ENCODE peak calls at places on chromosomes 16 and 17, in four cellular contexts. D, Y, Q and I are unnamed samples.

GRCh38 chr16:72988568-72988967 is 59.4 kb downstream of the ZFHX3 start:
- DNase-seq in Q (no peak), D (no peak), Y (no peak), I (no peak)

GRCh38 chr17:28333083-28333746 is 2.1 kb downstream of the IFT20 start:
- DNase-seq in Q (no peak), Y (no peak), D (no peak), I (no peak)

GRCh38 chr17:48012151-48012520 is 25.5 kb downstream of the COPZ2 start:
- DNase-seq in Q (no peak), D (no peak), Y (no peak), I (no peak)

GRCh38 chr16:72083778-72084404 is 9.5 kb downstream of the TXNL4B start:
- DNase-seq in D (no peak), Q (no peak), Y (no peak), I (no peak)

GRCh38 chr17:4771519-4772234 is at the start of gene TM4SF5:
- DNase-seq in Y (no peak), Q (no peak), D (no peak), I (no peak)

GRCh38 chr16:51989637-51990230 is 557.2 kb downstream of the TOX3 start:
- DNase-seq in D (peak; percentile 76), Y (no peak), Q (no peak), I (no peak)

GRCh38 chr17:17778308-17779014 is 58.3 kb downstream of the SREBF1 start:
- DNase-seq in Y (peak; percentile 94), D (no peak), Q (no peak), I (peak; percentile 55)

GRCh38 chr16:74101390-74101789 is 195.2 kb upstream of the PSMD7 start:
- DNase-seq in Q (no peak), Y (no peak), D (no peak), I (no peak)

GRCh38 chr16:57628008-57628781 is at the start of gene ADGRG1:
- DNase-seq in D (peak; percentile 98), Y (peak; percentile 87), Q (peak; percentile 95), I (peak; percentile 94)

GRCh38 chr17:73657473-73658116 is 13.3 kb upstream of the SDK2 start:
- DNase-seq in Y (peak; percentile 24), Q (no peak), D (peak; percentile 40), I (no peak)
- TF ChIP-seq CTCF in Y (peak; percentile 56), Q (peak; percentile 20), D (peak; percentile 53), I (peak; percentile 51)

GRCh38 chr17:76078859-76079576 is at the start of gene ZACN:
- DNase-seq in D (no peak), Y (no peak), Q (no peak), I (no peak)

GRCh38 chr17:76080207-76080933 is 1.4 kb downstream of the ZACN start:
- DNase-seq in D (no peak), Y (no peak), Q (no peak), I (no peak)

GRCh38 chr17:76081295-76082210 is 2.6 kb downstream of the ZACN start:
- DNase-seq in D (no peak), Y (no peak), Q (no peak), I (no peak)

GRCh38 chr17:76080934-76081287 is 1.9 kb downstream of the ZACN start:
- DNase-seq in D (no peak), Q (no peak), Y (no peak), I (no peak)

GRCh38 chr17:76079577-76080206 is 710 bp downstream of the ZACN start:
- DNase-seq in Q (no peak), D (no peak), Y (no peak), I (no peak)
- TF ChIP-seq CTCF in Q (no peak), D (no peak), Y (no peak), I (peak; percentile 8)

DNA sequence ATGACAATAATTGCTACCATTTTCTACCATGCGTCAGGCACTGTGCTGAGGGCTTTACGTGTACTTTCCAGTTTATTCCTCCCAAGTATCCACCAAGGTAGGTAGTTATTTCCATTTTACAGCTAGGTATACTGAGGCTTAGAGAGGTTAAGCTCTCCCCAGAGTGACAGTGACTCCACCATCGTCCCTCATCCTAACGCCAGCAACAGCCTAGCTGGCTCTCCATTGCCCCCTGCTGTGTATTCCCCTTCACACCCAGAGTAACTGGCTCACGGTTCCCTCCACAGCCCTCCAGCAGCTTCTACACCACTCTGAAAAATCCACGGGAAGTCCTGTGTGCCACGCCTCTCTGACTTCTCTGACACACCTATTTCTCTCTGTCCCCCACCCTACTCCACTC is 7.1 kb upstream of the ASGR1 start:
- DNase-seq in Y (no peak), Q (no peak), D (no peak), I (no peak)
- TF ChIP-seq CTCF in Y (peak; percentile 19), Q (peak; percentile 50), D (peak; percentile 22), I (peak; percentile 15)

DNA sequence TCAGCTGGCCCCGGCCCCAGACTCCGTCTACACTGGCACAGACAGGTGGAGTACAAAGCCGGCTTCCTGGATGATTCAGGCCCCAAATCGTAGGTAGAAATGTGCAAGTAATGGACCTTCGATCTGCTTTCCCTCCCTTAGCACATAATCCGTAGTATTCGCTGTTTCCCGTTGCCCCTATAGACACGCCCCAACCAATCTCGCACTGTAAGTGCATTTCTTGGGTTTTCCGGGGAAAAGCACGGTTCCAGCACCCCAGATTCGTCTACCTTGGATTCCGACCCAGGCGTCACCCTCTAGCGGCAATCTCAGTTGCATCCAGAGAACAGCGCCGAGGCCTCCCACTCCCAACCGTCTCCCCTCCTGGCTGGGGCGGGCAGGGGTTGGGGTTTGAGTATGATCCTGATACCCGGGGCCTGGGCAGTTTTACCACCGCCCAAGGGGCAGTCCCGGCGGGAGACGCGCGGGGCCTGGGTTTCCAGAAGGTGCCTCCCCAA is 12.1 kb upstream of the FOXF1 start:
- DNase-seq in Y (no peak), Q (no peak), D (no peak), I (no peak)
- TF ChIP-seq CTCF in Y (peak; percentile 23), Q (peak; percentile 37), D (peak; percentile 4), I (peak; percentile 2)

GRCh38 chr16:27698266-27698665 is 148.3 kb downstream of the KATNIP start:
- DNase-seq in D (no peak), Q (no peak), Y (no peak), I (no peak)
- TF ChIP-seq CTCF in D (peak; percentile 23), Q (peak; percentile 72), Y (peak; percentile 38), I (peak; percentile 58)

DNA sequence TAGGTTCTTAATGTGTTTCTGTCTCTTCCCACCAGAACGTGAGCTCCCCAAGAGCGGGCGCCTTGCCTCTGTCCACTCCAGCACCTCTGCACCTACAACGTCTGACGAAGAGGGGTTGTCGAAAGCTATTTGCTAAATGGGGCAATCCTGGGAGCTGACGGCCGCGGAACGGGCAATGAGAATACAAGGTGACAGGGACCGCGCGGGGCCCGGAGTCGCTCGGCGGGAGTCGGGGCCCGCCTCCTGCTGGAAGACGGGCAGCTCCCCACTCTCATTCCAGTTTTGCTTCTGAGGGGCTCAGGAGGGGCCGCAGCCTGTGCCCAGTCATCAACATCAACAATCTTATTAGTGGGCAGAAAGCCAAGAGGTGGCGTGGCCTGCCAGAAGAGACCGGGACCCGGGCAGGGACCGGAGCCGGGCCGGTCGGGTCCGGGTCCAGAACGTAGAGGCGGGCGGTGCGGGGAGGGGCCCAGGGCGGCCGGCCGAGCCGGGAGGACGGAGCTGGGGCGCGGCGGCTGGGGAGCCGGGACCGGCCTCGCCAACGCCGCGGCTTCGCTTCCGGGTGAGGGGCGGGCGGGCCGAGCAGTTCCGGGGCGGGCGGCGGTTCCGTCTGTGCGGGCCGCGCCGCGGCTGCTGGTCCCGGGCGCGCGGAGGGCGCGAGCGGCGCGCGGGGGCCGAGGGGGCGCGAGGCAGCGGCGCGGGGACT is at the start of gene MOSMO:
- DNase-seq in Y (peak; percentile 83), D (peak; percentile 76), Q (peak; percentile 64), I (peak; percentile 54)
- TF ChIP-seq CTCF in Y (peak; percentile 6), D (no peak), Q (peak; percentile 29), I (no peak)